ENCODE peak calls at places on chromosomes 11 and 22, in five cellular contexts. One of them, this sample, is unnamed.

GRCh38 chr11:61607920-61608599 is 27.2 kb upstream of the SYT7 start:
- DNase-seq in coronary artery: no peak
- DNase-seq in nephron progenitor cell: no peak
- DNase-seq in RWPE1: no peak
- DNase-seq in dorsolateral prefrontal cortex: no peak
- DNase-seq in this sample: no peak

GRCh38 chr11:86671386-86672006 is 920 bp downstream of the ME3 start:
- DNase-seq in coronary artery: peak; percentile 86
- DNase-seq in nephron progenitor cell: peak; percentile 51
- DNase-seq in RWPE1: peak; percentile 21
- DNase-seq in dorsolateral prefrontal cortex: peak; percentile 61
- DNase-seq in this sample: peak; percentile 5

GRCh38 chr22:47561115-47561675 is 798.7 kb downstream of the TBC1D22A start:
- DNase-seq in coronary artery: no peak
- DNase-seq in nephron progenitor cell: no peak
- DNase-seq in RWPE1: no peak
- DNase-seq in dorsolateral prefrontal cortex: no peak
- DNase-seq in this sample: no peak

GRCh38 chr11:87437844-87438223 is 400.1 kb downstream of the TMEM135 start:
- DNase-seq in coronary artery: no peak
- DNase-seq in nephron progenitor cell: no peak
- DNase-seq in RWPE1: peak; percentile 69
- DNase-seq in dorsolateral prefrontal cortex: no peak
- DNase-seq in this sample: no peak

GRCh38 chr11:120750647-120751419 is 239.3 kb downstream of the GRIK4 start:
- DNase-seq in coronary artery: no peak
- DNase-seq in nephron progenitor cell: no peak
- DNase-seq in RWPE1: no peak
- DNase-seq in dorsolateral prefrontal cortex: peak; percentile 53
- DNase-seq in this sample: no peak

GRCh38 chr11:92473736-92474135 is 249.1 kb downstream of the FAT3 start:
- DNase-seq in coronary artery: no peak
- DNase-seq in nephron progenitor cell: no peak
- DNase-seq in RWPE1: peak; percentile 63
- DNase-seq in dorsolateral prefrontal cortex: no peak
- DNase-seq in this sample: no peak

GRCh38 chr22:47114813-47115517 is 352.5 kb downstream of the TBC1D22A start:
- DNase-seq in coronary artery: no peak
- DNase-seq in nephron progenitor cell: no peak
- DNase-seq in RWPE1: no peak
- DNase-seq in dorsolateral prefrontal cortex: no peak
- DNase-seq in this sample: no peak

GRCh38 chr11:112523917-112524316 is 263.3 kb upstream of the PLET1 start:
- DNase-seq in coronary artery: no peak
- DNase-seq in nephron progenitor cell: no peak
- DNase-seq in RWPE1: no peak
- DNase-seq in dorsolateral prefrontal cortex: no peak
- DNase-seq in this sample: no peak

GRCh38 chr11:102849319-102849718 is 5.9 kb upstream of the MMP3 start:
- DNase-seq in coronary artery: no peak
- DNase-seq in nephron progenitor cell: no peak
- DNase-seq in RWPE1: peak; percentile 76
- DNase-seq in dorsolateral prefrontal cortex: no peak
- DNase-seq in this sample: no peak

GRCh38 chr11:995058-995751 is 41.3 kb downstream of the MUC6 start:
- DNase-seq in coronary artery: no peak
- DNase-seq in nephron progenitor cell: no peak
- DNase-seq in RWPE1: no peak
- DNase-seq in dorsolateral prefrontal cortex: no peak
- DNase-seq in this sample: no peak

GRCh38 chr11:64057890-64058289 is 22.2 kb downstream of the FLRT1 start:
- DNase-seq in coronary artery: no peak
- DNase-seq in nephron progenitor cell: no peak
- DNase-seq in RWPE1: no peak
- DNase-seq in dorsolateral prefrontal cortex: no peak
- DNase-seq in this sample: no peak

GRCh38 chr11:70854891-70855556 is 397.4 kb downstream of the SHANK2 start:
- DNase-seq in coronary artery: no peak
- DNase-seq in nephron progenitor cell: no peak
- DNase-seq in RWPE1: no peak
- DNase-seq in dorsolateral prefrontal cortex: no peak
- DNase-seq in this sample: no peak

GRCh38 chr11:62880231-62880802 is 379 bp upstream of the SLC3A2 start:
- DNase-seq in coronary artery: peak; percentile 94
- DNase-seq in nephron progenitor cell: peak; percentile 36
- DNase-seq in RWPE1: peak; percentile 62
- DNase-seq in dorsolateral prefrontal cortex: no peak
- DNase-seq in this sample: peak; percentile 19

GRCh38 chr11:72227316-72228228 is 3.0 kb downstream of the INPPL1 start:
- DNase-seq in coronary artery: peak; percentile 64
- DNase-seq in nephron progenitor cell: no peak
- DNase-seq in RWPE1: no peak
- DNase-seq in dorsolateral prefrontal cortex: no peak
- DNase-seq in this sample: no peak

GRCh38 chr11:57460756-57461749 is 725 bp downstream of the RTN4RL2 start:
- DNase-seq in coronary artery: no peak
- DNase-seq in nephron progenitor cell: peak; percentile 44
- DNase-seq in RWPE1: no peak
- DNase-seq in dorsolateral prefrontal cortex: no peak
- DNase-seq in this sample: no peak

GRCh38 chr11:64070301-64070656 is 34.5 kb downstream of the FLRT1 start:
- DNase-seq in coronary artery: no peak
- DNase-seq in nephron progenitor cell: peak; percentile 50
- DNase-seq in RWPE1: no peak
- DNase-seq in dorsolateral prefrontal cortex: no peak
- DNase-seq in this sample: no peak

GRCh38 chr11:34343153-34343552 is 14.7 kb downstream of the ABTB2 start:
- DNase-seq in coronary artery: no peak
- DNase-seq in nephron progenitor cell: no peak
- DNase-seq in RWPE1: peak; percentile 63
- DNase-seq in dorsolateral prefrontal cortex: no peak
- DNase-seq in this sample: no peak

GRCh38 chr11:126162286-126163030 is 49.0 kb downstream of the RPUSD4 start:
- DNase-seq in coronary artery: no peak
- DNase-seq in nephron progenitor cell: no peak
- DNase-seq in RWPE1: no peak
- DNase-seq in dorsolateral prefrontal cortex: no peak
- DNase-seq in this sample: no peak

GRCh38 chr22:43945632-43946390 is 9.4 kb upstream of the SAMM50 start:
- DNase-seq in coronary artery: no peak
- DNase-seq in nephron progenitor cell: peak; percentile 77
- DNase-seq in RWPE1: no peak
- DNase-seq in dorsolateral prefrontal cortex: peak; percentile 77
- DNase-seq in this sample: peak; percentile 80

GRCh38 chr11:75639752-75640151 is 29.1 kb downstream of the MAP6 start:
- DNase-seq in coronary artery: no peak
- DNase-seq in nephron progenitor cell: peak; percentile 40
- DNase-seq in RWPE1: no peak
- DNase-seq in dorsolateral prefrontal cortex: peak; percentile 93
- DNase-seq in this sample: no peak

GRCh38 chr22:20066617-20067383 is 13.2 kb upstream of the DGCR8 start:
- DNase-seq in coronary artery: no peak
- DNase-seq in nephron progenitor cell: no peak
- DNase-seq in RWPE1: no peak
- DNase-seq in dorsolateral prefrontal cortex: no peak
- DNase-seq in this sample: no peak

GRCh38 chr11:41113160-41113559 is 346.3 kb downstream of the LRRC4C start:
- DNase-seq in coronary artery: no peak
- DNase-seq in nephron progenitor cell: no peak
- DNase-seq in RWPE1: no peak
- DNase-seq in dorsolateral prefrontal cortex: no peak
- DNase-seq in this sample: no peak

GRCh38 chr11:67006029-67006884 is 16.7 kb upstream of the SYT12 start:
- DNase-seq in coronary artery: no peak
- DNase-seq in nephron progenitor cell: no peak
- DNase-seq in RWPE1: peak; percentile 69
- DNase-seq in dorsolateral prefrontal cortex: peak; percentile 40
- DNase-seq in this sample: no peak

GRCh38 chr11:15159085-15159484 is 44.4 kb downstream of the INSC start:
- DNase-seq in coronary artery: no peak
- DNase-seq in nephron progenitor cell: no peak
- DNase-seq in RWPE1: peak; percentile 41
- DNase-seq in dorsolateral prefrontal cortex: no peak
- DNase-seq in this sample: peak; percentile 27

GRCh38 chr11:67699521-67699920 is 25.1 kb upstream of the ALDH3B2 start:
- DNase-seq in coronary artery: no peak
- DNase-seq in nephron progenitor cell: no peak
- DNase-seq in RWPE1: peak; percentile 28
- DNase-seq in dorsolateral prefrontal cortex: no peak
- DNase-seq in this sample: no peak

GRCh38 chr11:93529707-93530467 is 13.3 kb downstream of the SMCO4 start:
- DNase-seq in coronary artery: no peak
- DNase-seq in nephron progenitor cell: no peak
- DNase-seq in RWPE1: no peak
- DNase-seq in dorsolateral prefrontal cortex: no peak
- DNase-seq in this sample: no peak

GRCh38 chr11:7480132-7480531 is 5.2 kb upstream of the OLFML1 start:
- DNase-seq in coronary artery: no peak
- DNase-seq in nephron progenitor cell: no peak
- DNase-seq in RWPE1: no peak
- DNase-seq in dorsolateral prefrontal cortex: no peak
- DNase-seq in this sample: no peak

GRCh38 chr22:37100589-37101127 is 8.9 kb downstream of the TMPRSS6 start:
- DNase-seq in coronary artery: no peak
- DNase-seq in nephron progenitor cell: no peak
- DNase-seq in RWPE1: no peak
- DNase-seq in dorsolateral prefrontal cortex: no peak
- DNase-seq in this sample: no peak

GRCh38 chr22:46864314-46865051 is 102.0 kb downstream of the TBC1D22A start:
- DNase-seq in coronary artery: no peak
- DNase-seq in nephron progenitor cell: no peak
- DNase-seq in RWPE1: no peak
- DNase-seq in dorsolateral prefrontal cortex: no peak
- DNase-seq in this sample: no peak

GRCh38 chr11:965206-965775 is 39.6 kb downstream of the AP2A2 start:
- DNase-seq in coronary artery: no peak
- DNase-seq in nephron progenitor cell: no peak
- DNase-seq in RWPE1: no peak
- DNase-seq in dorsolateral prefrontal cortex: no peak
- DNase-seq in this sample: no peak

GRCh38 chr11:29937526-29937925 is 79.3 kb downstream of the KCNA4 start:
- DNase-seq in coronary artery: no peak
- DNase-seq in nephron progenitor cell: no peak
- DNase-seq in RWPE1: no peak
- DNase-seq in dorsolateral prefrontal cortex: no peak
- DNase-seq in this sample: no peak

GRCh38 chr11:43925932-43926505 is 16.4 kb upstream of the C11orf96 start:
- DNase-seq in coronary artery: no peak
- DNase-seq in nephron progenitor cell: no peak
- DNase-seq in RWPE1: no peak
- DNase-seq in dorsolateral prefrontal cortex: no peak
- DNase-seq in this sample: no peak

GRCh38 chr11:43925063-43925931 is 17.1 kb upstream of the C11orf96 start:
- DNase-seq in coronary artery: peak; percentile 68
- DNase-seq in nephron progenitor cell: no peak
- DNase-seq in RWPE1: no peak
- DNase-seq in dorsolateral prefrontal cortex: no peak
- DNase-seq in this sample: no peak

GRCh38 chr11:43923327-43924111 is 18.9 kb upstream of the C11orf96 start:
- DNase-seq in coronary artery: peak; percentile 92
- DNase-seq in nephron progenitor cell: peak; percentile 40
- DNase-seq in RWPE1: no peak
- DNase-seq in dorsolateral prefrontal cortex: no peak
- DNase-seq in this sample: no peak

GRCh38 chr11:43922974-43923326 is 19.5 kb upstream of the C11orf96 start:
- DNase-seq in coronary artery: peak; percentile 79
- DNase-seq in nephron progenitor cell: no peak
- DNase-seq in RWPE1: no peak
- DNase-seq in dorsolateral prefrontal cortex: no peak
- DNase-seq in this sample: no peak

GRCh38 chr11:43924112-43924855 is 18.2 kb upstream of the C11orf96 start:
- DNase-seq in coronary artery: peak; percentile 79
- DNase-seq in nephron progenitor cell: no peak
- DNase-seq in RWPE1: no peak
- DNase-seq in dorsolateral prefrontal cortex: no peak
- DNase-seq in this sample: no peak
- TF ChIP-seq CTCF in coronary artery: no peak
- TF ChIP-seq CTCF in nephron progenitor cell: no peak
- TF ChIP-seq CTCF in RWPE1: no peak
- TF ChIP-seq CTCF in dorsolateral prefrontal cortex: no peak
- TF ChIP-seq CTCF in this sample: peak; percentile 28

DNA sequence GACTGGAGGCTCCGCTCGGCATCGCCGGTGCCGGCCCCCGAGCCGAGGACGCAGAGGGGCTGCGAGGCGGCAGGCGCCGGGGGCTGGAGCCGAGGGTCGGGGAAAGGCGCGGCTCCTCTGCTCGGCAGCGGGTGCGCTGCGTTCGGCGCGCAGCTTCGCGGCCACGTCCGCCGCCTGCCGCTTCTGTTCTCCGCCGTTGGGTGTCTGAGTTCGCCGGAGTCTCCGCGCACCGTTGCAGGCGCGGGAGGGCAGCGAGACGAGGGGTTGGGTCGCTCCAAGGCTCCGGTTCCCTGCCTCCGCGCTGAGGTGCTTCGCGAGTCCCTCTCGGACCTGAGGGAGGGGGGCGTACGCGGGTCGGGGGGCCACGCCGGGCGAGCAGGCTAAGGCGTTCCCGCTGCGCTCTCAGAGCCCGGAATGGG is 350 bp downstream of the MN1 start:
- DNase-seq in coronary artery: no peak
- DNase-seq in nephron progenitor cell: peak; percentile 65
- DNase-seq in RWPE1: peak; percentile 13
- DNase-seq in dorsolateral prefrontal cortex: no peak
- DNase-seq in this sample: peak; percentile 52
- TF ChIP-seq CTCF in coronary artery: no peak
- TF ChIP-seq CTCF in nephron progenitor cell: no peak
- TF ChIP-seq CTCF in RWPE1: no peak
- TF ChIP-seq CTCF in dorsolateral prefrontal cortex: no peak
- TF ChIP-seq CTCF in this sample: no peak

GRCh38 chr22:39234157-39234793 is 10.5 kb downstream of the PDGFB start:
- DNase-seq in coronary artery: no peak
- DNase-seq in nephron progenitor cell: no peak
- DNase-seq in RWPE1: no peak
- DNase-seq in dorsolateral prefrontal cortex: no peak
- DNase-seq in this sample: no peak
- TF ChIP-seq CTCF in coronary artery: no peak
- TF ChIP-seq CTCF in nephron progenitor cell: no peak
- TF ChIP-seq CTCF in RWPE1: no peak
- TF ChIP-seq CTCF in dorsolateral prefrontal cortex: no peak
- TF ChIP-seq CTCF in this sample: peak; percentile 31

GRCh38 chr22:35397095-35397904 is 2.6 kb upstream of the MCM5 start:
- DNase-seq in coronary artery: no peak
- DNase-seq in nephron progenitor cell: no peak
- DNase-seq in RWPE1: no peak
- DNase-seq in dorsolateral prefrontal cortex: no peak
- DNase-seq in this sample: no peak

GRCh38 chr22:35399678-35400334 is at the start of gene MCM5:
- DNase-seq in coronary artery: peak; percentile 97
- DNase-seq in nephron progenitor cell: peak; percentile 94
- DNase-seq in RWPE1: peak; percentile 98
- DNase-seq in dorsolateral prefrontal cortex: peak; percentile 96
- DNase-seq in this sample: peak; percentile 96

GRCh38 chr22:35400335-35400680 is 368 bp downstream of the MCM5 start:
- DNase-seq in coronary artery: no peak
- DNase-seq in nephron progenitor cell: peak; percentile 42
- DNase-seq in RWPE1: no peak
- DNase-seq in dorsolateral prefrontal cortex: no peak
- DNase-seq in this sample: peak; percentile 23

GRCh38 chr22:35398574-35398973 is 1.4 kb upstream of the MCM5 start:
- DNase-seq in coronary artery: no peak
- DNase-seq in nephron progenitor cell: no peak
- DNase-seq in RWPE1: no peak
- DNase-seq in dorsolateral prefrontal cortex: no peak
- DNase-seq in this sample: no peak

GRCh38 chr22:35399114-35399677 is 744 bp upstream of the MCM5 start:
- DNase-seq in coronary artery: no peak
- DNase-seq in nephron progenitor cell: no peak
- DNase-seq in RWPE1: no peak
- DNase-seq in dorsolateral prefrontal cortex: no peak
- DNase-seq in this sample: no peak
- TF ChIP-seq CTCF in coronary artery: no peak
- TF ChIP-seq CTCF in nephron progenitor cell: no peak
- TF ChIP-seq CTCF in RWPE1: no peak
- TF ChIP-seq CTCF in dorsolateral prefrontal cortex: no peak
- TF ChIP-seq CTCF in this sample: no peak